ENCODE peak calls at places on chromosomes 1 and 21, in eight cellular contexts. X is choroid plexus epithelial cell, G is brain microvascular endothelial cell, K is SHP77, Z is NCI-H1092, S is C1 segment of cervical spinal cord, Y is WTC11, E is NT2/D1. R is an unnamed sample.

GRCh38 chr1:19654386-19654785 is 10.3 kb downstream of the NBL1 start:
- DNase-seq in X (no peak), G (no peak), K (no peak), Z (no peak), S (no peak), Y (no peak), E (no peak), R (no peak)

GRCh38 chr1:25239681-25240541 is 7.3 kb downstream of the RSRP1 start:
- DNase-seq in X (peak; percentile 93), G (peak; percentile 82), K (peak; percentile 90), Z (peak; percentile 96), S (peak; percentile 94), Y (peak; percentile 87), E (peak; percentile 82), R (peak; percentile 94)

GRCh38 chr1:151371744-151372410 is 628 bp downstream of the SELENBP1 start:
- DNase-seq in X (no peak), G (no peak), K (peak; percentile 91), Z (peak; percentile 88), S (peak; percentile 47), Y (no peak), E (no peak), R (peak; percentile 59)

GRCh38 chr1:193283026-193283425 is 96.6 kb upstream of the B3GALT2 start:
- DNase-seq in X (peak; percentile 76), G (peak; percentile 23), K (no peak), Z (no peak), S (no peak), Y (peak; percentile 21), E (peak; percentile 20), R (no peak)

GRCh38 chr1:68116643-68117235 is 66.3 kb upstream of the DIRAS3 start:
- DNase-seq in X (peak; percentile 70), G (peak; percentile 35), K (peak; percentile 51), Z (peak; percentile 35), S (peak; percentile 20), Y (peak; percentile 41), E (peak; percentile 46), R (peak; percentile 5)

GRCh38 chr1:65063025-65063424 is 85.0 kb upstream of the AK4 start:
- DNase-seq in X (no peak), G (no peak), K (no peak), Z (no peak), S (no peak), Y (no peak), E (no peak), R (no peak)

GRCh38 chr1:156262461-156263287 is 14.8 kb upstream of the PAQR6 start:
- DNase-seq in X (peak; percentile 64), G (peak; percentile 43), K (no peak), Z (no peak), S (no peak), Y (no peak), E (no peak), R (no peak)

GRCh38 chr1:242240061-242240460 is 241.2 kb upstream of the MAP1LC3C start:
- DNase-seq in X (no peak), G (no peak), K (no peak), Z (peak; percentile 46), S (no peak), Y (no peak), E (no peak), R (no peak)

GRCh38 chr1:222546091-222546490 is 1.8 kb downstream of the HHIPL2 start:
- DNase-seq in X (no peak), G (no peak), K (no peak), Z (no peak), S (no peak), Y (no peak), E (no peak), R (no peak)

GRCh38 chr1:154812911-154813816 is 56.9 kb downstream of the KCNN3 start:
- DNase-seq in X (peak; percentile 47), G (peak; percentile 56), K (peak; percentile 77), Z (no peak), S (peak; percentile 34), Y (no peak), E (peak; percentile 13), R (peak; percentile 79)

GRCh38 chr21:27291006-27291405 is 324.1 kb upstream of the ADAMTS5 start:
- DNase-seq in X (no peak), G (no peak), K (no peak), Z (no peak), S (no peak), Y (no peak), E (no peak), R (no peak)

GRCh38 chr1:50610563-50610962 is 187.3 kb upstream of the DMRTA2 start:
- DNase-seq in X (no peak), G (no peak), K (no peak), Z (no peak), S (no peak), Y (no peak), E (no peak), R (no peak)

GRCh38 chr1:94265011-94265422 is 27.6 kb upstream of the ARHGAP29 start:
- DNase-seq in X (no peak), G (no peak), K (no peak), Z (no peak), S (no peak), Y (no peak), E (no peak), R (no peak)

GRCh38 chr21:35238119-35238518 is 189.0 kb upstream of the RUNX1 start:
- DNase-seq in X (no peak), G (no peak), K (no peak), Z (no peak), S (no peak), Y (no peak), E (no peak), R (no peak)

GRCh38 chr1:54376085-54377039 is 29.8 kb downstream of the SSBP3 start:
- DNase-seq in X (no peak), G (no peak), K (no peak), Z (no peak), S (no peak), Y (no peak), E (no peak), R (no peak)

GRCh38 chr1:66929691-66929998 is 4.9 kb downstream of the MIER1 start:
- DNase-seq in X (no peak), G (no peak), K (no peak), Z (no peak), S (no peak), Y (no peak), E (no peak), R (no peak)

GRCh38 chr1:54595956-54596498 is 27.3 kb downstream of the FAM151A start:
- DNase-seq in X (no peak), G (no peak), K (no peak), Z (no peak), S (no peak), Y (no peak), E (no peak), R (no peak)

GRCh38 chr1:232766224-232766890 is 38.9 kb upstream of the MAP10 start:
- DNase-seq in X (peak; percentile 40), G (no peak), K (no peak), Z (no peak), S (peak; percentile 23), Y (no peak), E (peak; percentile 18), R (no peak)

GRCh38 chr1:211833174-211833820 is 2.7 kb upstream of the LPGAT1 start:
- DNase-seq in X (no peak), G (no peak), K (no peak), Z (no peak), S (no peak), Y (no peak), E (no peak), R (no peak)

GRCh38 chr1:79790950-79791349 is 784.4 kb upstream of the ADGRL4 start:
- DNase-seq in X (no peak), G (no peak), K (no peak), Z (no peak), S (no peak), Y (no peak), E (no peak), R (no peak)

GRCh38 chr1:27575861-27576331 is 28.0 kb downstream of the AHDC1 start:
- DNase-seq in X (no peak), G (no peak), K (peak; percentile 45), Z (no peak), S (peak; percentile 49), Y (peak; percentile 80), E (no peak), R (peak; percentile 71)

GRCh38 chr21:44079846-44080245 is 27.4 kb upstream of the PWP2 start:
- DNase-seq in X (no peak), G (no peak), K (no peak), Z (no peak), S (no peak), Y (no peak), E (no peak), R (no peak)

GRCh38 chr1:119228318-119228717 is 87.9 kb upstream of the WARS2 start:
- DNase-seq in X (no peak), G (no peak), K (no peak), Z (no peak), S (no peak), Y (no peak), E (no peak), R (no peak)

GRCh38 chr1:175317795-175318194 is 125.2 kb upstream of the KIAA0040 start:
- DNase-seq in X (no peak), G (no peak), K (no peak), Z (no peak), S (peak; percentile 10), Y (no peak), E (no peak), R (no peak)

GRCh38 chr1:202163281-202164270 is 3.2 kb upstream of the PTPN7 start:
- DNase-seq in X (no peak), G (no peak), K (no peak), Z (no peak), S (no peak), Y (no peak), E (no peak), R (no peak)

GRCh38 chr21:38114717-38115333 is 142.0 kb upstream of the KCNJ15 start:
- DNase-seq in X (no peak), G (no peak), K (no peak), Z (no peak), S (no peak), Y (no peak), E (no peak), R (no peak)

GRCh38 chr21:45467221-45467779 is 62.3 kb downstream of the COL18A1 start:
- DNase-seq in X (no peak), G (peak; percentile 22), K (no peak), Z (no peak), S (peak; percentile 56), Y (no peak), E (no peak), R (no peak)

GRCh38 chr1:26119892-26120608 is 8.4 kb downstream of the PDIK1L start:
- DNase-seq in X (no peak), G (no peak), K (no peak), Z (no peak), S (no peak), Y (no peak), E (no peak), R (no peak)

GRCh38 chr1:27971674-27972073 is 11.9 kb downstream of the XKR8 start:
- DNase-seq in X (no peak), G (no peak), K (no peak), Z (peak; percentile 56), S (no peak), Y (no peak), E (no peak), R (no peak)

GRCh38 chr21:37787456-37787855 is 128.8 kb downstream of the KCNJ6 start:
- DNase-seq in X (peak; percentile 83), G (peak; percentile 86), K (no peak), Z (no peak), S (no peak), Y (no peak), E (peak; percentile 44), R (no peak)

GRCh38 chr1:248373761-248374160 is 1.8 kb upstream of the OR2T6 start:
- DNase-seq in X (no peak), G (no peak), K (no peak), Z (no peak), S (no peak), Y (no peak), E (peak; percentile 13), R (no peak)

GRCh38 chr1:226061793-226062557 is 541 bp upstream of the H3-3A start:
- DNase-seq in X (peak; percentile 71), G (peak; percentile 33), K (peak; percentile 47), Z (peak; percentile 77), S (peak; percentile 93), Y (peak; percentile 81), E (peak; percentile 85), R (peak; percentile 73)

GRCh38 chr1:227899141-227899819 is 48.5 kb downstream of the WNT9A start:
- DNase-seq in X (no peak), G (no peak), K (no peak), Z (no peak), S (no peak), Y (no peak), E (no peak), R (no peak)

GRCh38 chr1:108897865-108898720 is 21.3 kb downstream of the GPSM2 start:
- DNase-seq in X (peak; percentile 85), G (peak; percentile 62), K (peak; percentile 6), Z (peak; percentile 32), S (no peak), Y (no peak), E (peak; percentile 25), R (no peak)